ENCODE peak calls at places on chromosome 16, in seven cellular contexts. O, T, B, F, X, Y and E are unnamed samples.

GRCh38 chr16:5056347-5056746 is 9.4 kb downstream of the C16orf89 start:
- DNase-seq in O (no peak), X (no peak), F (peak), Y (peak), T (no peak), B (no peak), E (no peak)

GRCh38 chr16:73092236-73092781 is 44.4 kb upstream of the ZFHX3 start:
- DNase-seq in F (no peak), T (peak), O (no peak), B (no peak), X (no peak), Y (no peak), E (no peak)

GRCh38 chr16:73683804-73684203 is 612.8 kb upstream of the PSMD7 start:
- DNase-seq in B (no peak), T (no peak), F (no peak), O (no peak), Y (no peak), X (no peak), E (no peak)

GRCh38 chr16:11251525-11252481 is 4.2 kb downstream of the SOCS1 start:
- DNase-seq in T (peak), B (no peak), X (no peak), Y (peak), O (no peak), F (peak), E (no peak)

GRCh38 chr16:2333772-2334379 is 6.7 kb downstream of the ABCA3 start:
- DNase-seq in T (peak), Y (no peak), X (no peak), B (no peak), F (no peak), O (no peak), E (no peak)

GRCh38 chr16:19446886-19447285 is 29.2 kb downstream of the TMC5 start:
- DNase-seq in B (no peak), X (no peak), T (no peak), Y (no peak), O (no peak), F (no peak), E (no peak)

GRCh38 chr16:15950167-15950854 is 895 bp downstream of the ABCC1 start:
- DNase-seq in O (no peak), Y (peak), B (peak), X (no peak), F (peak), T (peak), E (peak)

GRCh38 chr16:79006762-79007161 is 593.8 kb downstream of the MAF start:
- DNase-seq in O (no peak), B (no peak), T (no peak), Y (no peak), F (no peak), X (no peak), E (no peak)

GRCh38 chr16:88387941-88388627 is 5.3 kb downstream of the ZNF469 start:
- DNase-seq in O (no peak), T (no peak), F (no peak), X (peak), Y (no peak), B (no peak), E (peak)